ENCODE peak calls at places on chromosomes 16 and 17, in nine cellular contexts. One of them, this sample, is unnamed.

GRCh38 chr16:22388101-22388644 is 13.8 kb upstream of the CDR2 start:
- DNase-seq in heart right ventricle: no peak
- DNase-seq in lower lobe of right lung: no peak
- DNase-seq in right lobe of liver: no peak
- DNase-seq in lower leg skin: no peak
- DNase-seq in Peyer's patch: no peak
- DNase-seq in neural crest cell: no peak
- DNase-seq in tibial nerve: no peak
- DNase-seq in heart left ventricle: no peak
- DNase-seq in this sample: no peak

GRCh38 chr16:58124601-58124915 is 4.6 kb downstream of the CFAP20 start:
- DNase-seq in heart right ventricle: no peak
- DNase-seq in lower lobe of right lung: no peak
- DNase-seq in right lobe of liver: no peak
- DNase-seq in lower leg skin: peak
- DNase-seq in Peyer's patch: no peak
- DNase-seq in neural crest cell: no peak
- DNase-seq in tibial nerve: no peak
- DNase-seq in heart left ventricle: no peak
- DNase-seq in this sample: no peak

GRCh38 chr17:3754458-3755334 is 31.0 kb downstream of the HASPIN start:
- DNase-seq in heart right ventricle: no peak
- DNase-seq in lower lobe of right lung: peak
- DNase-seq in right lobe of liver: peak
- DNase-seq in lower leg skin: peak
- DNase-seq in Peyer's patch: peak
- DNase-seq in neural crest cell: peak
- DNase-seq in tibial nerve: no peak
- DNase-seq in heart left ventricle: no peak
- DNase-seq in this sample: no peak

GRCh38 chr17:40511667-40512221 is 10.3 kb upstream of the TNS4 start:
- DNase-seq in heart right ventricle: no peak
- DNase-seq in lower lobe of right lung: no peak
- DNase-seq in right lobe of liver: no peak
- DNase-seq in lower leg skin: peak
- DNase-seq in Peyer's patch: no peak
- DNase-seq in neural crest cell: no peak
- DNase-seq in tibial nerve: no peak
- DNase-seq in heart left ventricle: peak
- DNase-seq in this sample: no peak

GRCh38 chr16:46857261-46857962 is 26.4 kb upstream of the C16orf87 start:
- DNase-seq in heart right ventricle: no peak
- DNase-seq in lower lobe of right lung: no peak
- DNase-seq in right lobe of liver: no peak
- DNase-seq in lower leg skin: no peak
- DNase-seq in Peyer's patch: no peak
- DNase-seq in neural crest cell: peak
- DNase-seq in tibial nerve: no peak
- DNase-seq in heart left ventricle: no peak
- DNase-seq in this sample: peak

GRCh38 chr17:51734462-51734861 is 424.1 kb downstream of the CA10 start:
- DNase-seq in heart right ventricle: no peak
- DNase-seq in lower lobe of right lung: no peak
- DNase-seq in right lobe of liver: no peak
- DNase-seq in lower leg skin: no peak
- DNase-seq in Peyer's patch: no peak
- DNase-seq in neural crest cell: no peak
- DNase-seq in tibial nerve: peak
- DNase-seq in heart left ventricle: no peak
- DNase-seq in this sample: no peak

GRCh38 chr17:60293580-60294335 is 98.2 kb downstream of the USP32 start:
- DNase-seq in heart right ventricle: no peak
- DNase-seq in lower lobe of right lung: no peak
- DNase-seq in right lobe of liver: no peak
- DNase-seq in lower leg skin: no peak
- DNase-seq in Peyer's patch: no peak
- DNase-seq in neural crest cell: no peak
- DNase-seq in tibial nerve: no peak
- DNase-seq in heart left ventricle: no peak
- DNase-seq in this sample: no peak

GRCh38 chr17:19940722-19941464 is 36.7 kb downstream of the AKAP10 start:
- DNase-seq in heart right ventricle: no peak
- DNase-seq in lower lobe of right lung: no peak
- DNase-seq in right lobe of liver: no peak
- DNase-seq in lower leg skin: no peak
- DNase-seq in Peyer's patch: no peak
- DNase-seq in neural crest cell: no peak
- DNase-seq in tibial nerve: no peak
- DNase-seq in heart left ventricle: no peak
- DNase-seq in this sample: peak

GRCh38 chr16:27217256-27217655 is 13.9 kb downstream of the KDM8 start:
- DNase-seq in heart right ventricle: no peak
- DNase-seq in lower lobe of right lung: no peak
- DNase-seq in right lobe of liver: no peak
- DNase-seq in lower leg skin: no peak
- DNase-seq in Peyer's patch: peak
- DNase-seq in neural crest cell: no peak
- DNase-seq in tibial nerve: no peak
- DNase-seq in heart left ventricle: no peak
- DNase-seq in this sample: peak

GRCh38 chr16:67537270-67537635 is 8.6 kb downstream of the RIPOR1 start:
- DNase-seq in heart right ventricle: peak
- DNase-seq in lower lobe of right lung: peak
- DNase-seq in right lobe of liver: peak
- DNase-seq in lower leg skin: peak
- DNase-seq in Peyer's patch: no peak
- DNase-seq in neural crest cell: peak
- DNase-seq in tibial nerve: no peak
- DNase-seq in heart left ventricle: peak
- DNase-seq in this sample: no peak

DNA sequence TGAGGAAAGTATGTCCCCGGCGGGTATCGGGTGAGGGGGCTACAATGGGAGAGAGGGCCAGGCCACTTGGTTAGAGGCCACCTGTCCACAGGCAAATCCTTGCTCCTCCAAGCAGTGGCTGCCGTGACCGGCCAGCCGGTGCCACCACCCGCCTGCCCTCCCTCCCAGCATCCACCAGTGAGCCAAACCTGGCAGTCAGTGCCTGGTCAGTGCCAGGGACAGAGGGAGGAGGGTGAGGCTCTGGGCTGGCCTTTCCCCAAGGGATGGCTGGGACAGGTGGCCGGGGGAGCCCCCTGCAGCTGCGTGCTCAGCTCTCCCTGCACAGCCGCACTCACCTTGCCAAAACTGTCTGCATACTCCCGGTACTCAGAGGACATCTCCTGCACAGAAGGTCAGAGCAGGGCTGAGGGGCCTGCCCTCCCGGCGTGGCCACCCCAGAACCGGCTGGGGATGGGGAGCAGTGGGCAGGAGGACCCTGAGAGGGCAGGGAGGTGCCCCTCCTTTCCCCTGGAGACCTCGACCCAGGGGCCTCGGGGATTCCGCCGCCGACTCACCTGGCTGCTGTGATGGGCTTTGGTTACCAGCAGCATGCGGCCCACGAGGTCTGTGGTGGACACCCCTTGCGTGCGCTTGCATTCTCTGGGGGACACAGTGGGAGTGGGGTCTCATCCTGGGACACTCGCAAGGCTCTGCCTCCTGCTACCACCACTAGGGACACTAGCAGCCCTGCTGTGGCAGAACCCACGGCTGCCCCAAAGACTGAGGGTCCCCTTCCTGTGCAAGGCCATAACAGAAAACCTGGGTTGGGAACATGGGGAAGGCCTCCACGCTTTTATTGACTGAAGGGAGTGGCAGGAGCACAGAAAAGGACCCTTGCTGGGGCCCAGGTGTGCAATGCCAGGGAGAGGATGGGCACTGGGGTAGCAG is 3.7 kb downstream of the PCYT2 start:
- DNase-seq in heart right ventricle: no peak
- DNase-seq in lower lobe of right lung: no peak
- DNase-seq in right lobe of liver: peak
- DNase-seq in lower leg skin: no peak
- DNase-seq in Peyer's patch: no peak
- DNase-seq in neural crest cell: no peak
- DNase-seq in tibial nerve: no peak
- DNase-seq in heart left ventricle: no peak
- DNase-seq in this sample: no peak
- TF ChIP-seq CTCF in heart right ventricle: no peak
- TF ChIP-seq CTCF in lower lobe of right lung: no peak
- TF ChIP-seq CTCF in right lobe of liver: no peak
- TF ChIP-seq CTCF in lower leg skin: no peak
- TF ChIP-seq CTCF in Peyer's patch: no peak
- TF ChIP-seq CTCF in neural crest cell: no peak
- TF ChIP-seq CTCF in tibial nerve: no peak
- TF ChIP-seq CTCF in heart left ventricle: no peak
- TF ChIP-seq CTCF in this sample: no peak

GRCh38 chr17:35708951-35709350 is 22.5 kb upstream of the RASL10B start:
- DNase-seq in heart right ventricle: no peak
- DNase-seq in lower lobe of right lung: no peak
- DNase-seq in right lobe of liver: no peak
- DNase-seq in lower leg skin: no peak
- DNase-seq in Peyer's patch: no peak
- DNase-seq in neural crest cell: no peak
- DNase-seq in tibial nerve: no peak
- DNase-seq in heart left ventricle: no peak
- DNase-seq in this sample: no peak

GRCh38 chr17:35701491-35701890 is 29.9 kb upstream of the RASL10B start:
- DNase-seq in heart right ventricle: no peak
- DNase-seq in lower lobe of right lung: no peak
- DNase-seq in right lobe of liver: no peak
- DNase-seq in lower leg skin: no peak
- DNase-seq in Peyer's patch: no peak
- DNase-seq in neural crest cell: no peak
- DNase-seq in tibial nerve: no peak
- DNase-seq in heart left ventricle: no peak
- DNase-seq in this sample: no peak

GRCh38 chr17:35705705-35706104 is 25.7 kb upstream of the RASL10B start:
- DNase-seq in heart right ventricle: no peak
- DNase-seq in lower lobe of right lung: no peak
- DNase-seq in right lobe of liver: no peak
- DNase-seq in lower leg skin: no peak
- DNase-seq in Peyer's patch: no peak
- DNase-seq in neural crest cell: no peak
- DNase-seq in tibial nerve: no peak
- DNase-seq in heart left ventricle: no peak
- DNase-seq in this sample: no peak

GRCh38 chr17:35708149-35708548 is 23.3 kb upstream of the RASL10B start:
- DNase-seq in heart right ventricle: no peak
- DNase-seq in lower lobe of right lung: no peak
- DNase-seq in right lobe of liver: no peak
- DNase-seq in lower leg skin: no peak
- DNase-seq in Peyer's patch: no peak
- DNase-seq in neural crest cell: no peak
- DNase-seq in tibial nerve: no peak
- DNase-seq in heart left ventricle: no peak
- DNase-seq in this sample: no peak

GRCh38 chr17:35705230-35705629 is 26.2 kb upstream of the RASL10B start:
- DNase-seq in heart right ventricle: no peak
- DNase-seq in lower lobe of right lung: no peak
- DNase-seq in right lobe of liver: no peak
- DNase-seq in lower leg skin: no peak
- DNase-seq in Peyer's patch: no peak
- DNase-seq in neural crest cell: no peak
- DNase-seq in tibial nerve: no peak
- DNase-seq in heart left ventricle: no peak
- DNase-seq in this sample: no peak
- TF ChIP-seq CTCF in heart right ventricle: no peak
- TF ChIP-seq CTCF in lower lobe of right lung: no peak
- TF ChIP-seq CTCF in right lobe of liver: no peak
- TF ChIP-seq CTCF in lower leg skin: no peak
- TF ChIP-seq CTCF in Peyer's patch: no peak
- TF ChIP-seq CTCF in neural crest cell: no peak
- TF ChIP-seq CTCF in tibial nerve: no peak
- TF ChIP-seq CTCF in heart left ventricle: no peak
- TF ChIP-seq CTCF in this sample: no peak

GRCh38 chr16:84704253-84704652 is 4.5 kb downstream of the USP10 start:
- DNase-seq in heart right ventricle: no peak
- DNase-seq in lower lobe of right lung: no peak
- DNase-seq in right lobe of liver: no peak
- DNase-seq in lower leg skin: no peak
- DNase-seq in Peyer's patch: no peak
- DNase-seq in neural crest cell: no peak
- DNase-seq in tibial nerve: no peak
- DNase-seq in heart left ventricle: no peak
- DNase-seq in this sample: no peak

GRCh38 chr16:84703671-84704070 is 3.9 kb downstream of the USP10 start:
- DNase-seq in heart right ventricle: no peak
- DNase-seq in lower lobe of right lung: no peak
- DNase-seq in right lobe of liver: no peak
- DNase-seq in lower leg skin: no peak
- DNase-seq in Peyer's patch: no peak
- DNase-seq in neural crest cell: no peak
- DNase-seq in tibial nerve: no peak
- DNase-seq in heart left ventricle: no peak
- DNase-seq in this sample: no peak

GRCh38 chr16:84709609-84710008 is 9.8 kb downstream of the USP10 start:
- DNase-seq in heart right ventricle: no peak
- DNase-seq in lower lobe of right lung: no peak
- DNase-seq in right lobe of liver: no peak
- DNase-seq in lower leg skin: no peak
- DNase-seq in Peyer's patch: no peak
- DNase-seq in neural crest cell: no peak
- DNase-seq in tibial nerve: no peak
- DNase-seq in heart left ventricle: no peak
- DNase-seq in this sample: no peak

GRCh38 chr16:84710686-84711085 is 10.9 kb downstream of the USP10 start:
- DNase-seq in heart right ventricle: no peak
- DNase-seq in lower lobe of right lung: no peak
- DNase-seq in right lobe of liver: no peak
- DNase-seq in lower leg skin: no peak
- DNase-seq in Peyer's patch: no peak
- DNase-seq in neural crest cell: no peak
- DNase-seq in tibial nerve: no peak
- DNase-seq in heart left ventricle: no peak
- DNase-seq in this sample: no peak

GRCh38 chr16:84706856-84707255 is 7.1 kb downstream of the USP10 start:
- DNase-seq in heart right ventricle: no peak
- DNase-seq in lower lobe of right lung: no peak
- DNase-seq in right lobe of liver: no peak
- DNase-seq in lower leg skin: no peak
- DNase-seq in Peyer's patch: no peak
- DNase-seq in neural crest cell: no peak
- DNase-seq in tibial nerve: no peak
- DNase-seq in heart left ventricle: no peak
- DNase-seq in this sample: no peak
- TF ChIP-seq CTCF in heart right ventricle: no peak
- TF ChIP-seq CTCF in lower lobe of right lung: no peak
- TF ChIP-seq CTCF in right lobe of liver: no peak
- TF ChIP-seq CTCF in lower leg skin: no peak
- TF ChIP-seq CTCF in Peyer's patch: no peak
- TF ChIP-seq CTCF in neural crest cell: no peak
- TF ChIP-seq CTCF in tibial nerve: no peak
- TF ChIP-seq CTCF in heart left ventricle: no peak
- TF ChIP-seq CTCF in this sample: no peak

GRCh38 chr16:30429678-30430427 is at the start of gene DCTPP1:
- DNase-seq in heart right ventricle: peak
- DNase-seq in lower lobe of right lung: peak
- DNase-seq in right lobe of liver: peak
- DNase-seq in lower leg skin: peak
- DNase-seq in Peyer's patch: peak
- DNase-seq in neural crest cell: peak
- DNase-seq in tibial nerve: peak
- DNase-seq in heart left ventricle: peak
- DNase-seq in this sample: peak
- TF ChIP-seq CTCF in heart right ventricle: peak
- TF ChIP-seq CTCF in lower lobe of right lung: peak
- TF ChIP-seq CTCF in right lobe of liver: peak
- TF ChIP-seq CTCF in lower leg skin: no peak
- TF ChIP-seq CTCF in Peyer's patch: peak
- TF ChIP-seq CTCF in neural crest cell: peak
- TF ChIP-seq CTCF in tibial nerve: peak
- TF ChIP-seq CTCF in heart left ventricle: peak
- TF ChIP-seq CTCF in this sample: peak